ENCODE peak calls at places on chromosomes 6 and 20, in eight cellular contexts. R is SJSA1, C is GM23248, O is HFFc6, M is DMS153, X is AG10803, U is NCI-H1092 treated with DMSO at 0.1 percent for 48 hours, B is T-helper 2 cell. I is an unnamed sample.

GRCh38 chr6:14272111-14273085 is 154.8 kb downstream of the CD83 start:
- DNase-seq in R (no peak), C (peak; percentile 52), O (peak; percentile 13), M (no peak), X (no peak), U (no peak), B (no peak), I (peak; percentile 86)

GRCh38 chr6:45923831-45924391 is 91.7 kb downstream of the CLIC5 start:
- DNase-seq in R (peak; percentile 80), C (peak; percentile 81), O (peak; percentile 60), M (no peak), X (peak; percentile 66), U (no peak), B (no peak), I (peak; percentile 54)

GRCh38 chr6:81105998-81106397 is 646.5 kb downstream of the TENT5A start:
- DNase-seq in R (no peak), C (peak; percentile 12), O (no peak), M (no peak), X (peak; percentile 29), U (no peak), B (no peak), I (no peak)

GRCh38 chr6:90219168-90219985 is 77.3 kb downstream of the BACH2 start:
- DNase-seq in R (peak; percentile 65), C (peak; percentile 78), O (peak; percentile 29), M (peak; percentile 69), X (peak; percentile 92), U (peak; percentile 79), B (no peak), I (peak; percentile 96)

GRCh38 chr20:15248618-15249395 is 911.4 kb upstream of the FLRT3 start:
- DNase-seq in R (no peak), C (no peak), O (no peak), M (no peak), X (no peak), U (no peak), B (no peak), I (no peak)

GRCh38 chr20:62413025-62413580 is 6.0 kb upstream of the CABLES2 start:
- DNase-seq in R (no peak), C (no peak), O (no peak), M (no peak), X (no peak), U (no peak), B (no peak), I (no peak)

GRCh38 chr6:159252955-159253508 is 83.8 kb downstream of the FNDC1 start:
- DNase-seq in R (peak; percentile 46), C (peak; percentile 58), O (peak; percentile 52), M (peak; percentile 74), X (peak; percentile 77), U (peak; percentile 41), B (no peak), I (peak; percentile 83)

GRCh38 chr6:84227434-84228197 is at the start of gene CEP162:
- DNase-seq in R (peak; percentile 97), C (peak; percentile 95), O (peak; percentile 73), M (peak; percentile 86), X (peak; percentile 78), U (peak; percentile 84), B (peak; percentile 84), I (peak; percentile 75)

GRCh38 chr6:132764370-132764769 is 6.7 kb upstream of the VNN2 start:
- DNase-seq in R (no peak), C (peak; percentile 95), O (peak; percentile 94), M (no peak), X (peak; percentile 86), U (no peak), B (no peak), I (peak; percentile 81)

GRCh38 chr6:30150151-30150550 is 10.9 kb downstream of the TRIM10 start:
- DNase-seq in R (no peak), C (no peak), O (no peak), M (no peak), X (no peak), U (no peak), B (no peak), I (no peak)

GRCh38 chr6:47413752-47414516 is 63.7 kb upstream of the CD2AP start:
- DNase-seq in R (peak; percentile 73), C (peak; percentile 73), O (peak; percentile 53), M (peak; percentile 61), X (peak; percentile 68), U (peak; percentile 55), B (peak; percentile 6), I (peak; percentile 44)

GRCh38 chr6:15464211-15464725 is 198.6 kb downstream of the DTNBP1 start:
- DNase-seq in R (peak; percentile 34), C (no peak), O (no peak), M (no peak), X (peak; percentile 17), U (no peak), B (peak; percentile 38), I (no peak)

GRCh38 chr6:168996106-168996505 is 257.5 kb downstream of the THBS2 start:
- DNase-seq in R (no peak), C (no peak), O (no peak), M (no peak), X (no peak), U (no peak), B (no peak), I (no peak)

GRCh38 chr6:150857062-150857905 is 8.2 kb upstream of the MTHFD1L start:
- DNase-seq in R (peak; percentile 95), C (peak; percentile 95), O (peak; percentile 96), M (no peak), X (peak; percentile 99), U (no peak), B (no peak), I (peak; percentile 100)

I was measured in astrocyte.